ENCODE peak calls at places on chromosomes 2 and 18, in four cellular contexts. R is substantia nigra, Q is T follicular helper cell, G is type B pancreatic cell. B is an unnamed sample.

GRCh38 chr2:75431757-75432156 is 129.0 kb downstream of the EVA1A start:
- DNase-seq in R (no peak), Q (no peak), G (no peak), B (no peak)

GRCh38 chr2:202014328-202015034 is 19.2 kb upstream of the FZD7 start:
- DNase-seq in R (no peak), Q (no peak), G (no peak), B (no peak)

GRCh38 chr18:22224339-22224738 is 55.0 kb downstream of the GATA6 start:
- DNase-seq in R (no peak), Q (no peak), G (no peak), B (no peak)

GRCh38 chr2:239312081-239312501 is 88.7 kb downstream of the HDAC4 start:
- DNase-seq in R (no peak), Q (no peak), G (peak), B (no peak)

GRCh38 chr2:63796796-63797195 is 44.9 kb upstream of the UGP2 start:
- DNase-seq in R (no peak), Q (no peak), G (no peak), B (no peak)

GRCh38 chr2:43542285-43542933 is 53.4 kb downstream of the THADA start:
- DNase-seq in R (no peak), Q (no peak), G (no peak), B (no peak)

GRCh38 chr18:3401669-3402620 is 48.0 kb upstream of the TGIF1 start:
- DNase-seq in R (no peak), Q (no peak), G (no peak), B (no peak)

GRCh38 chr2:224163573-224164307 is 124.7 kb upstream of the SERPINE2 start:
- DNase-seq in R (no peak), Q (no peak), G (no peak), B (no peak)

GRCh38 chr18:3867768-3868445 is 417.9 kb downstream of the TGIF1 start:
- DNase-seq in R (no peak), Q (no peak), G (no peak), B (no peak)

GRCh38 chr2:109614715-109615636 is 812 bp downstream of the SOWAHC start:
- DNase-seq in R (no peak), Q (no peak), G (no peak), B (no peak)

GRCh38 chr2:207876834-207877535 is 107.3 kb upstream of the FZD5 start:
- DNase-seq in R (no peak), Q (no peak), G (no peak), B (no peak)

GRCh38 chr2:237304763-237305514 is 109.0 kb downstream of the COL6A3 start:
- DNase-seq in R (no peak), Q (no peak), G (no peak), B (no peak)

GRCh38 chr2:9641641-9642040 is 10.8 kb upstream of the YWHAQ start:
- DNase-seq in R (no peak), Q (no peak), G (no peak), B (peak)

GRCh38 chr2:179701524-179702110 is 159.8 kb downstream of the ZNF385B start:
- DNase-seq in R (no peak), Q (no peak), G (no peak), B (no peak)

GRCh38 chr2:70931376-70932000 is 4.2 kb upstream of the ATP6V1B1 start:
- DNase-seq in R (no peak), Q (no peak), G (peak), B (no peak)

GRCh38 chr18:77635441-77635840 is 385.8 kb downstream of the GALR1 start:
- DNase-seq in R (no peak), Q (no peak), G (no peak), B (no peak)

GRCh38 chr2:1553671-1554295 is 140.5 kb downstream of the TPO start:
- DNase-seq in R (no peak), Q (no peak), G (no peak), B (no peak)

GRCh38 chr2:105861198-105861597 is 116.5 kb downstream of the NCK2 start:
- DNase-seq in R (no peak), Q (no peak), G (no peak), B (no peak)

GRCh38 chr2:110741491-110741980 is 9.2 kb downstream of the ACOXL start:
- DNase-seq in R (no peak), Q (no peak), G (no peak), B (no peak)

GRCh38 chr2:167471332-167471731 is 583.1 kb downstream of the XIRP2 start:
- DNase-seq in R (no peak), Q (no peak), G (no peak), B (no peak)

GRCh38 chr2:23757686-23758433 is 169.1 kb downstream of the ATAD2B start:
- DNase-seq in R (no peak), Q (no peak), G (no peak), B (no peak)

GRCh38 chr2:179671314-179671713 is 190.1 kb downstream of the ZNF385B start:
- DNase-seq in R (no peak), Q (no peak), G (no peak), B (no peak)

GRCh38 chr2:237064203-237065061 is 21.3 kb upstream of the COPS8 start:
- DNase-seq in R (no peak), Q (no peak), G (no peak), B (no peak)

GRCh38 chr2:64823794-64824193 is 165.4 kb upstream of the SLC1A4 start:
- DNase-seq in R (no peak), Q (no peak), G (no peak), B (no peak)

GRCh38 chr2:98601532-98602132 is 6.7 kb downstream of the COA5 start:
- DNase-seq in R (no peak), Q (no peak), G (no peak), B (no peak)

GRCh38 chr2:10977636-10978035 is 65.9 kb downstream of the KCNF1 start:
- DNase-seq in R (no peak), Q (no peak), G (no peak), B (no peak)

GRCh38 chr2:111617804-111618576 is 266.0 kb downstream of the ANAPC1 start:
- DNase-seq in R (no peak), Q (no peak), G (no peak), B (no peak)

GRCh38 chr2:70561893-70562292 is 8.3 kb upstream of the TGFA start:
- DNase-seq in R (no peak), Q (no peak), G (no peak), B (no peak)

GRCh38 chr2:160308915-160309314 is 108.8 kb upstream of the ITGB6 start:
- DNase-seq in R (no peak), Q (no peak), G (no peak), B (no peak)

GRCh38 chr18:33697498-33697897 is 119.5 kb downstream of the ASXL3 start:
- DNase-seq in R (no peak), Q (no peak), G (no peak), B (no peak)

GRCh38 chr18:78972930-78973331 is 6.7 kb upstream of the SALL3 start:
- DNase-seq in R (no peak), Q (no peak), G (no peak), B (no peak)

GRCh38 chr2:3606370-3607124 is 11.6 kb downstream of the COLEC11 start:
- DNase-seq in R (no peak), Q (no peak), G (no peak), B (no peak)

GRCh38 chr2:75424936-75425619 is 135.7 kb downstream of the EVA1A start:
- DNase-seq in R (no peak), Q (no peak), G (no peak), B (no peak)

GRCh38 chr2:69931832-69932595 is 17.1 kb downstream of the MXD1 start:
- DNase-seq in R (no peak), Q (no peak), G (no peak), B (no peak)

GRCh38 chr2:235605306-235605998 is 111.6 kb downstream of the AGAP1 start:
- DNase-seq in R (peak), Q (no peak), G (no peak), B (no peak)

GRCh38 chr2:160581035-160581434 is 87.4 kb upstream of the RBMS1 start:
- DNase-seq in R (no peak), Q (no peak), G (no peak), B (no peak)

GRCh38 chr18:40962784-40963183 is 992.2 kb upstream of the PIK3C3 start:
- DNase-seq in R (no peak), Q (no peak), G (no peak), B (no peak)